ENCODE peak calls at places on chromosome 12, in four cellular contexts. E, T, Z and H are unnamed samples.

GRCh38 chr12:219891-220352 is 6.0 kb upstream of the SLC6A12 start:
- DNase-seq in E (peak), T (peak), Z (peak), H (no peak)

GRCh38 chr12:131380961-131381705 is 329.8 kb upstream of the SFSWAP start:
- DNase-seq in E (no peak), T (no peak), Z (no peak), H (no peak)

GRCh38 chr12:53975019-53975815 is 463 bp upstream of the HOTAIR start:
- DNase-seq in E (no peak), T (no peak), Z (no peak), H (no peak)

GRCh38 chr12:57810450-57810849 is 8.1 kb downstream of the AVIL start:
- DNase-seq in E (no peak), T (no peak), Z (no peak), H (no peak)

GRCh38 chr12:56518570-56518969 is 3.0 kb upstream of the RBMS2 start:
- DNase-seq in E (no peak), T (no peak), Z (no peak), H (no peak)

GRCh38 chr12:114174326-114174725 is 208.2 kb upstream of the RBM19 start:
- DNase-seq in E (no peak), T (no peak), Z (no peak), H (no peak)

GRCh38 chr12:109627633-109628032 is 54.0 kb downstream of the MVK start:
- DNase-seq in E (no peak), T (no peak), Z (no peak), H (no peak)

GRCh38 chr12:69026341-69026740 is 93.4 kb upstream of the CPM start:
- DNase-seq in E (no peak), T (no peak), Z (no peak), H (no peak)

GRCh38 chr12:68956466-68956865 is 23.5 kb upstream of the CPM start:
- DNase-seq in E (no peak), T (no peak), Z (no peak), H (no peak)

GRCh38 chr12:81255456-81255855 is 177.6 kb downstream of the ACSS3 start:
- DNase-seq in E (no peak), T (no peak), Z (no peak), H (no peak)

GRCh38 chr12:25957898-25958253 is 606 bp upstream of the RASSF8 start:
- DNase-seq in E (no peak), T (no peak), Z (no peak), H (peak)

GRCh38 chr12:5003025-5003666 is 40.5 kb upstream of the KCNA5 start:
- DNase-seq in E (peak), T (peak), Z (peak), H (peak)

GRCh38 chr12:45415393-45415817 is 199.5 kb downstream of the ANO6 start:
- DNase-seq in E (no peak), T (peak), Z (no peak), H (peak)

GRCh38 chr12:55736780-55737580 is 5.9 kb upstream of the GDF11 start:
- DNase-seq in E (peak), T (no peak), Z (no peak), H (no peak)

GRCh38 chr12:127559349-127560040 is 707.5 kb upstream of the TMEM132C start:
- DNase-seq in E (peak), T (peak), Z (peak), H (no peak)